ENCODE peak calls at places on chromosome 1, in seven cellular contexts. Y, H, O, E, I, G and V are unnamed samples.

GRCh38 chr1:228899421-228899956 is 164.2 kb downstream of the RHOU start:
- DNase-seq in H (no peak), I (no peak), O (no peak), Y (no peak), G (no peak), E (no peak), V (no peak)

GRCh38 chr1:73626326-73626725 is 571.6 kb downstream of the LRRIQ3 start:
- DNase-seq in E (no peak), G (no peak), O (peak), I (no peak), H (no peak), Y (no peak), V (no peak)

GRCh38 chr1:99764439-99764838 is 2.0 kb downstream of the FRRS1 start:
- DNase-seq in G (no peak), H (no peak), O (no peak), Y (no peak), I (no peak), E (no peak), V (no peak)

GRCh38 chr1:43952731-43953350 is 6.1 kb downstream of the IPO13 start:
- DNase-seq in H (no peak), Y (peak), G (no peak), E (no peak), I (no peak), O (no peak), V (no peak)

GRCh38 chr1:178945763-178946266 is 74.9 kb upstream of the ANGPTL1 start:
- DNase-seq in H (no peak), Y (no peak), I (no peak), E (no peak), G (no peak), O (peak), V (no peak)

GRCh38 chr1:166086113-166086908 is 80.5 kb downstream of the FAM78B start:
- DNase-seq in O (no peak), Y (no peak), H (no peak), I (no peak), G (no peak), E (no peak), V (no peak)

GRCh38 chr1:25565188-25565591 is 21.8 kb downstream of the LDLRAP1 start:
- DNase-seq in E (peak), Y (no peak), H (peak), I (no peak), O (peak), G (no peak), V (no peak)

GRCh38 chr1:112255080-112255479 is 140.9 kb upstream of the CTTNBP2NL start:
- DNase-seq in Y (no peak), I (no peak), G (no peak), H (no peak), E (no peak), O (no peak), V (no peak)

GRCh38 chr1:111140680-111140967 is 601 bp downstream of the CEPT1 start:
- DNase-seq in G (peak), O (no peak), E (no peak), I (no peak), H (no peak), Y (peak), V (peak)

GRCh38 chr1:167121375-167122120 is 27.7 kb downstream of the STYXL2 start:
- DNase-seq in H (peak), I (no peak), E (peak), Y (no peak), G (no peak), O (peak), V (no peak)

GRCh38 chr1:97119775-97120174 is 398.2 kb downstream of the PTBP2 start:
- DNase-seq in O (no peak), E (no peak), I (no peak), G (no peak), H (no peak), Y (no peak), V (no peak)

GRCh38 chr1:159921700-159922498 is 3.4 kb downstream of the TAGLN2 start:
- DNase-seq in O (no peak), I (no peak), Y (no peak), G (no peak), E (peak), H (no peak), V (peak)
- H3K4me3 ChIP-seq in O (peak), I (peak), Y (no peak), G (no peak), E (peak), H (peak), V (peak)

DNA sequence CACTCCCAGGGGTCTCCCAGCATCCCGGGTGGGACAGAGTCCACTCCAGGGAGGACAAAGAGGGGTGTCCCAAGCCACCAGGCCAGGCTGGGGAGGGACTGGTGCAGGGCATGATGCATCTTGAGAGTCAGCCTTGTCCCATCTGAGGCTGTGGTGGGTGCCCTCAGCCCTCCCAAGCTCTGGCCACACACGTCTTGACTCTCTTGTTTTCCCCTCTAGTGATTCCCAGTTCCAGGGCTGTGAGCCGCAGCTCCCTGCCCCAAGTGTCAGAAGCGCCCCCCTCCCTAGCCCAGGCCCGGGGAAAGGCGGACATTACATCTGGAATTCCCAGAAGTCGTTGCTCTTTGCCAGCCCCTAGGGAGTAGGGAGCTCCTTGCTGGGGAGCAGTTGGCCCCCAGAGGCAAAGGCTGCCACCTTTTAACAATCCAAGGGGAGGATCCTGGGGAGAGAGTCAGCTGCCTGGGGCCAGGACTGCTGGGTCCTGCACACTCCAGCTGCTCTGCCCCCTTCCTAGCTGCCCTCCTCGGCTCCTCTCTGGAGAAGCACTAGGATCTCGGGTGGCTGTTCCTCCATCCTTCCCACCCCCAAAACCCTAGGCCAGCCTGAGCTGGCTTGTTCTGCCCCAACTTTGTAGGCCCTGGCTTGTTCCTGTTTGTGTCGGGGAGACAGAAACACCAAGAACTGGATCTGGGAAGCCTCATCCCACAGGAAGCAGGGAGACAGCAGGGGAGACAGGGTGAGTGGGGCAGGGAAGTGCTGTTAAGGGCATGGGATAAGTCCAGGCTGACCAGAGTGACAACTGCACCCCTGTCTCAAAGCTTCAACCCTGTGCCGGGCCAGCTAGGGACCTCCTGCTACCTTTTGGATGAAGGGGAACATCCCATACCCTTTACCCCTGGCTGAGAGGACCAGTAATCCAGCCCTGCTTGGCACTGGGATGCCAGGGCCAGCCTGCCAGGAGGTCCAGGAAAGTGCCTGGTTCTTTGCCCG is 3.2 kb upstream of the PTPN7 start:
- DNase-seq in O (no peak), I (no peak), H (no peak), Y (no peak), E (no peak), G (no peak), V (no peak)
- H3K4me3 ChIP-seq in O (no peak), I (no peak), H (no peak), Y (no peak), E (peak), G (no peak), V (no peak)

DNA sequence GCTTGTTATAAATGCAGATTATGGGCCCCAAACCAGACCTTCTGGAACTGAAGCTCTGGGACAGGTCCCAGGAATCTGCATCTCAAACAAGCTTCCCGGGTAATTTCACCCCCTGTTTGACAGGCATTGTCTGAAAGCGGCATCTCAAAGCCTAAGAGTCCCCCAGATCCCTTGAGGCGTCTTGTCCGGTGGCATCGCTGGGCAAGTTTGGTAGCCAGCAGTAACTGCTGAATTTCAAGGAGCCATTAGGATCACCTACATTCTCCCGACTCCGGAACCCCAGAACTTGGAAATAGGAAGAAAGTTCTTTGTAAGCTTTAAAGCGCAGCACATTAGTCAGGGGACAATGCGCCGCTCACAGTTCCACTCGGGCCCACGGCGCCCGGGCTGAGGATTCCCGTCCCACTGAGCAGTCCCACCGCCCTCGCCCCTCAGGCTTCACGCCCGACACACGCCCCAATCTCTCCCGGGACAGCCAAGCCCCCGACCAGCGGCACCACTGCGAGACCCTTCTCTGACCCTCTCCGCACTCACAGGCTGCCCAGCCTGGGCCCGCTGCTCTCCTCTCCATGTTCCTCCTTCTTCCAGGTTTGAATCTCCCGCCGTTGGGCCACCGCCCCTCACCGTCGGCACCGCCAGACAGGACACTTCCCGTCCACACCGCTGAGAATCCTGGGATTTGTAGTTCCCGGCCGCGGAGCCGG is at the start of gene IQGAP3:
- DNase-seq in G (peak), E (peak), Y (peak), H (peak), I (no peak), O (peak), V (peak)
- H3K4me3 ChIP-seq in G (peak), E (peak), Y (peak), H (peak), I (peak), O (peak), V (peak)

DNA sequence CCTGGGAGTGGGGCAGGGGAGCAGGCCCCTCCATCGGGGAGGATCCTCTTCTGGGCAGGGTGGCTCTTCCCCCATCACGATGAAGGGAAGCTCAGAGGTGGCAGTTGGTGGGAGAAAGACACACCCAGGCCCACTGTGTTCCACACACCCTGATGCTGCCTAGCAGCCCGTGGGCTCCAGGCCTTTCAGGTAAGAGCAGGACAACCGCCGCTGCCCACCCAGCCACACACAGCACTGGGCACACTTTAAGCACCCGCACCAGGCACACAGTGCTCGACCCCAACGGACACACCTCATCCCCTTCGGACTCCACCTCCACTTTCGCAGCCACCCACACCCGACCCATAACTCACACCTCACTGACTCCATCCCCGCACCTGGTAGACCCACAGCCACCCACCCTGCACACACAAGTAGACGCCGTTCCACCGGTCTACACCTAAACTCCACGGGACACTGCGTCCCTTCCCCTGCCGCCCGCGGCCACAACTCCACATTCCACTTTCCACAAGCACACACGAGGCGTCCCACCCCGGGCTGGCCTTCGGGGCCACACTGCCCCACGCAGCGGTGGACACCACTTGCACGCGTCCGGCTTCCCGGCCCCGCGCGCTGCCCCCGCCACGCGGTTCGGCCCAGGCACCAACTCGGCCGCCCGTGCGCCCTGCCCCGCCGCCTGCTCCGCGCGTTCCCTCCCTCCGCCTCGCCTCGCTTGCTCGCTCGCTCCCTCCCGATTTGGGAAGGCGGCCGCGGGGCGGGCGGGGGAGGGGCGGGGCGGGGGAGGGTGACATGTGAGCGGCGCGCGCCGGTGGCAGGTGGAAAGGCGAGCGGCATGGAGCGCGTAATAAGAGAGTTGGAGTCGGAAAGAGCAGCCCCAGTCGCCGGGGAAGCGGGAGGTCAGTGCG is at the start of gene KCNQ4:
- DNase-seq in H (no peak), Y (peak), O (no peak), E (no peak), G (no peak), I (no peak), V (no peak)
- H3K4me3 ChIP-seq in H (peak), Y (peak), O (peak), E (no peak), G (no peak), I (peak), V (peak)

GRCh38 chr1:54109131-54110105 is 43.4 kb downstream of the CDCP2 start:
- DNase-seq in E (no peak), Y (no peak), I (no peak), O (no peak), G (no peak), H (no peak), V (no peak)

GRCh38 chr1:54112027-54112426 is 40.8 kb downstream of the CDCP2 start:
- DNase-seq in H (no peak), G (no peak), Y (no peak), I (no peak), E (no peak), O (no peak), V (no peak)

GRCh38 chr1:54112969-54113368 is 39.8 kb downstream of the CDCP2 start:
- DNase-seq in E (no peak), Y (no peak), I (no peak), H (no peak), G (no peak), O (no peak), V (no peak)

GRCh38 chr1:54110991-54111390 is 41.8 kb downstream of the CDCP2 start:
- DNase-seq in H (no peak), E (no peak), O (no peak), Y (no peak), G (no peak), I (no peak), V (no peak)

GRCh38 chr1:54111624-54112023 is 41.2 kb downstream of the CDCP2 start:
- DNase-seq in H (no peak), Y (no peak), I (no peak), E (no peak), O (no peak), G (no peak), V (no peak)
- H3K4me3 ChIP-seq in H (no peak), Y (no peak), I (no peak), E (no peak), O (no peak), G (no peak), V (no peak)

GRCh38 chr1:33867684-33868083 is 3.8 kb downstream of the HMGB4 start:
- DNase-seq in G (no peak), O (no peak), H (no peak), Y (no peak), E (no peak), I (no peak), V (no peak)
- H3K4me3 ChIP-seq in G (no peak), O (no peak), H (no peak), Y (no peak), E (no peak), I (no peak), V (no peak)